ENCODE peak calls at places on chromosome 16, in ten cellular contexts. C, Y, T, M, F, G, I, U, V and A are unnamed samples.

GRCh38 chr16:65120811-65121721 is 797 bp downstream of the CDH11 start:
- DNase-seq in V (peak), M (no peak), Y (peak), I (peak), F (no peak), C (peak), T (no peak), U (peak), G (no peak), A (peak)

GRCh38 chr16:73956592-73957495 is 339.8 kb upstream of the PSMD7 start:
- DNase-seq in C (peak), M (peak), V (peak), G (peak), Y (no peak), U (peak), T (peak), I (peak), F (peak), A (peak)

GRCh38 chr16:2468725-2469398 is 2.2 kb upstream of the NTN3 start:
- DNase-seq in Y (no peak), I (no peak), U (no peak), M (no peak), V (no peak), T (peak), C (no peak), F (no peak), G (no peak), A (no peak)

GRCh38 chr16:30715777-30716445 is 16.9 kb downstream of the SRCAP start:
- DNase-seq in I (no peak), T (no peak), M (peak), C (peak), V (peak), Y (no peak), G (peak), U (no peak), F (peak), A (no peak)

GRCh38 chr16:55480228-55480655 is 1.2 kb downstream of the MMP2 start:
- DNase-seq in Y (no peak), C (peak), I (peak), T (no peak), G (no peak), V (peak), U (peak), M (no peak), F (no peak), A (peak)

GRCh38 chr16:75063549-75064082 is 53.0 kb downstream of the LDHD start:
- DNase-seq in G (no peak), M (no peak), V (no peak), I (no peak), T (no peak), C (no peak), Y (no peak), U (no peak), F (no peak), A (no peak)

GRCh38 chr16:85923153-85924021 is 24.4 kb downstream of the IRF8 start:
- DNase-seq in M (no peak), U (no peak), V (peak), T (no peak), C (peak), I (no peak), F (no peak), G (no peak), Y (no peak), A (no peak)

GRCh38 chr16:2473999-2474876 is 689 bp upstream of the TBC1D24 start:
- DNase-seq in I (peak), M (peak), Y (peak), U (peak), C (peak), V (peak), G (peak), F (peak), T (peak), A (peak)